ENCODE peak calls at places on chromosomes 5 and 9, in five cellular contexts. M is hepatocyte, G is choroid plexus epithelial cell, Y is NCI-H1105, W is HFFc6. A is an unnamed sample.

GRCh38 chr5:82349651-82350050 is 71.5 kb upstream of the RPS23 start:
- DNase-seq in M (peak; percentile 32), G (no peak), Y (no peak), W (peak; percentile 13), A (peak; percentile 37)

GRCh38 chr9:75451045-75451444 is 362.7 kb downstream of the OSTF1 start:
- DNase-seq in M (no peak), G (no peak), Y (no peak), W (no peak), A (no peak)

GRCh38 chr9:122116040-122116439 is 22.9 kb upstream of the TTLL11 start:
- DNase-seq in M (no peak), G (no peak), Y (no peak), W (no peak), A (no peak)

GRCh38 chr9:107888773-107889227 is 399.2 kb upstream of the KLF4 start:
- DNase-seq in M (no peak), G (no peak), Y (no peak), W (no peak), A (no peak)

GRCh38 chr5:82406200-82406773 is 128.1 kb upstream of the RPS23 start:
- DNase-seq in M (no peak), G (peak; percentile 97), Y (no peak), W (peak; percentile 72), A (no peak)

GRCh38 chr9:100473271-100474081 is 527 bp downstream of the TMEFF1 start:
- DNase-seq in M (peak; percentile 71), G (peak; percentile 31), Y (no peak), W (peak; percentile 2), A (peak; percentile 31)

GRCh38 chr5:37615184-37615583 is 224.7 kb downstream of the GDNF start:
- DNase-seq in M (no peak), G (peak; percentile 78), Y (no peak), W (peak; percentile 85), A (peak; percentile 33)

GRCh38 chr5:174459071-174459702 is 265.2 kb upstream of the MSX2 start:
- DNase-seq in M (no peak), G (no peak), Y (no peak), W (no peak), A (no peak)

GRCh38 chr5:63916786-63917185 is 45.5 kb downstream of the HTR1A start:
- DNase-seq in M (no peak), G (peak; percentile 0), Y (no peak), W (no peak), A (no peak)

GRCh38 chr9:5670079-5670478 is 41.2 kb downstream of the RIC1 start:
- DNase-seq in M (no peak), G (no peak), Y (no peak), W (no peak), A (no peak)

GRCh38 chr5:127290019-127290945 is at the start of gene MEGF10:
- DNase-seq in M (peak; percentile 71), G (peak; percentile 70), Y (no peak), W (no peak), A (peak; percentile 15)

GRCh38 chr5:35182541-35183242 is 47.6 kb downstream of the PRLR start:
- DNase-seq in M (no peak), G (no peak), Y (no peak), W (no peak), A (no peak)

GRCh38 chr5:35162848-35163770 is 67.2 kb downstream of the PRLR start:
- DNase-seq in M (no peak), G (no peak), Y (no peak), W (no peak), A (no peak)

GRCh38 chr5:132215329-132215728 is 12.3 kb downstream of the P4HA2 start:
- DNase-seq in M (peak; percentile 85), G (peak; percentile 98), Y (no peak), W (peak; percentile 97), A (peak; percentile 91)

GRCh38 chr5:132265336-132266030 is 8.0 kb downstream of the PDLIM4 start:
- DNase-seq in M (peak; percentile 91), G (peak; percentile 96), Y (no peak), W (peak; percentile 98), A (peak; percentile 84)

GRCh38 chr5:59583151-59583809 is 310.2 kb downstream of the PDE4D start:
- DNase-seq in M (peak; percentile 18), G (peak; percentile 52), Y (no peak), W (no peak), A (peak; percentile 61)

GRCh38 chr5:178515776-178516561 is 74.2 kb downstream of the COL23A1 start:
- DNase-seq in M (no peak), G (no peak), Y (no peak), W (no peak), A (no peak)

GRCh38 chr5:97163360-97163764 is 19.7 kb downstream of the RIOK2 start:
- DNase-seq in M (no peak), G (peak; percentile 49), Y (no peak), W (peak; percentile 23), A (peak; percentile 23)

GRCh38 chr9:16426716-16427115 is 443.8 kb downstream of the BNC2 start:
- DNase-seq in M (no peak), G (no peak), Y (no peak), W (no peak), A (no peak)

GRCh38 chr9:130461218-130461630 is 16.5 kb downstream of the ASS1 start:
- DNase-seq in M (peak; percentile 79), G (peak; percentile 48), Y (peak; percentile 25), W (no peak), A (peak; percentile 33)

GRCh38 chr5:100668511-100668910 is 133.3 kb downstream of the FAM174A start:
- DNase-seq in M (no peak), G (peak; percentile 81), Y (no peak), W (no peak), A (peak; percentile 16)

GRCh38 chr5:37717613-37718431 is 122.0 kb downstream of the GDNF start:
- DNase-seq in M (peak; percentile 91), G (peak; percentile 95), Y (peak; percentile 89), W (peak; percentile 50), A (peak; percentile 73)

A was measured in ACHN.